ENCODE peak calls at places on chromosomes 3 and 15, in four cellular contexts. A is naive thymus-derived CD4-positive, alpha-beta T cell; H is AG04450; S is mammary epithelial cell. E is an unnamed sample.

GRCh38 chr3:40576431-40576830 is 51.7 kb downstream of the ZNF621 start:
- DNase-seq in H (no peak), S (no peak), A (no peak), E (no peak)

GRCh38 chr15:48976444-48977088 is 12.8 kb upstream of the SHC4 start:
- DNase-seq in H (no peak), S (no peak), A (no peak), E (no peak)

GRCh38 chr3:46488735-46489361 is 8.9 kb upstream of the RTP3 start:
- DNase-seq in S (peak), H (peak), A (peak), E (peak)

GRCh38 chr3:53077476-53078220 is 31.8 kb upstream of the SFMBT1 start:
- DNase-seq in A (no peak), H (no peak), S (no peak), E (no peak)

GRCh38 chr3:4474683-4475490 is 7.8 kb upstream of the SUMF1 start:
- DNase-seq in S (peak), H (no peak), A (no peak), E (no peak)

GRCh38 chr15:53251998-53252397 is 461.9 kb upstream of the ONECUT1 start:
- DNase-seq in S (no peak), H (no peak), A (no peak), E (no peak)

GRCh38 chr3:47578691-47579632 is at the start of gene CSPG5:
- DNase-seq in S (no peak), A (peak), H (no peak), E (no peak)

GRCh38 chr3:42066516-42067181 is 24.5 kb upstream of the TRAK1 start:
- DNase-seq in A (no peak), S (no peak), H (no peak), E (no peak)

GRCh38 chr15:40160689-40161688 is at the start of gene BUB1B:
- DNase-seq in H (peak), S (peak), A (peak), E (peak)

GRCh38 chr3:53166781-53167291 is 5.8 kb downstream of the PRKCD start:
- DNase-seq in S (peak), A (no peak), H (peak), E (no peak)

GRCh38 chr3:177335728-177336127 is 138.4 kb upstream of the TBL1XR1 start:
- DNase-seq in H (no peak), S (peak), A (no peak), E (no peak)
- H3K27ac ChIP-seq in H (no peak), S (no peak), A (no peak), E (no peak)

DNA sequence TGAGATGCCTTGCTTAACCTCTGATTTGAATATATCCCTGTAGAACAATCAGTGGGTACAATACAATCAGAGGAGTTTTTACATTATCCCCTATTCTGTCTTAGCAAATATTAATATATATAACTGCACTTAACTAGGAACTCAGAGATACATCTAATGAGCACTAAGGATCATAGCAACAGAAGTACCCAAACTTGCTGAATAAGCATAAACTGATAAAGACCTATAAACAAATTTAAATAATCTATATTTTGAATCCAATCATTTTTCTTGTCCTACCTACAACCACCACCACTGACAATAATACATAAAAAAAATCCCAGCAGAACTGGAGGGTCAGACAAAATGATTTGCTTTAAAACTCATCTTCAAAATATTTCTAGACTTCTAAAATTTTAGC is 106.2 kb downstream of the ATP8B4 start:
- DNase-seq in H (no peak), A (no peak), S (no peak), E (no peak)
- H3K27ac ChIP-seq in H (no peak), A (no peak), S (no peak), E (no peak)

DNA sequence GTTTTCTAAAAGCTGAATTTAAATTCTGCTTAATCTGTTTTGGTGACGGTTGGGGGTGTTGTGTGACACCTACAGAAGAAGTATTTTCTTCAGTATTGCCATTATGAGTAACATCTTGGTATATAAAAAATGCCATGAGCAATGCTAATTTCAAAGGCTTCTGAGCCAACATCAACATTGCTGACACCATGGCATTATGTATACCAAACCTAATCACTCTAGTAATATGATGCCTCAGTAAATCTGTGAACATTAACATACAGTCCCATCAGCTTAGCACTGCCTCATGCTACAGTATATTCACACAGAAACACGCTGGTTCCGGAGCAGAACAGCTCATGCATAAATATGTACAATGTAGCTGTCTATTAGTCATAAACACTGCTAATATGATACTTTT is 75.8 kb downstream of the ZPLD1 start:
- DNase-seq in A (no peak), S (peak), H (no peak), E (peak)
- H3K27ac ChIP-seq in A (no peak), S (no peak), H (no peak), E (no peak)

GRCh38 chr3:56557815-56558170 is 818 bp downstream of the CCDC66 start:
- DNase-seq in H (no peak), A (no peak), S (no peak), E (no peak)
- H3K27ac ChIP-seq in H (no peak), A (peak), S (peak), E (peak)

GRCh38 chr3:69200384-69201068 is 78.1 kb upstream of the LMOD3 start:
- DNase-seq in A (peak), H (no peak), S (peak), E (peak)
- H3K27ac ChIP-seq in A (no peak), H (no peak), S (peak), E (peak)

DNA sequence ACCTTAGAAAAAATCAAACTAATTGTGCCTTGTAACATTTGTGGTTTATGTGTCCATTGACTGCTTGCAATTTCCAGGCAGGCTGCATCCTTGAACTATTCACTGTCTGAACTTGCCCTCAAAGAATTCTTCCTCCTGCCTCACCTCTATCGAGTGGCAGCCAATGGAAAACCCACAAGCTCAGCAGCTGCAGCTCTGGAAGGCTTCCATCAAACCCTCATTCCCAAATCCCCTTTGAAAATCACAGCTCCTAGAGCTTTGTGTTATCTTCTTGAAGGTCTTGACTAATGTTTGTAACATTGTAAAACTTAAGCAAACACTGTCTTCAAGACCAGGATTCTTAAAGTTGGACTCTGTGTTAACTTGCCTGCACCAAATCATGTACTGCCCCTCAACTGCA is 81.1 kb downstream of the FILIP1L start:
- DNase-seq in S (peak), A (no peak), H (peak), E (peak)
- H3K27ac ChIP-seq in S (peak), A (no peak), H (peak), E (peak)